ENCODE peak calls at places on chromosome 14, in five cellular contexts. One of them, this sample, is unnamed.

GRCh38 chr14:96146131-96146771 is 58.4 kb upstream of the BDKRB2 start:
- DNase-seq in NCI-H1105: no peak
- DNase-seq in kidney epithelial cell: no peak
- DNase-seq in HS-5: no peak
- DNase-seq in left lung: no peak
- DNase-seq in this sample: no peak

GRCh38 chr14:89473979-89474378 is 56.9 kb upstream of the FOXN3 start:
- DNase-seq in NCI-H1105: no peak
- DNase-seq in kidney epithelial cell: no peak
- DNase-seq in HS-5: no peak
- DNase-seq in left lung: no peak
- DNase-seq in this sample: no peak

GRCh38 chr14:94386085-94387031 is 2.0 kb downstream of the SERPINA1 start:
- DNase-seq in NCI-H1105: peak
- DNase-seq in kidney epithelial cell: no peak
- DNase-seq in HS-5: no peak
- DNase-seq in left lung: no peak
- DNase-seq in this sample: no peak

GRCh38 chr14:52937869-52938268 is 13.0 kb downstream of the FERMT2 start:
- DNase-seq in NCI-H1105: no peak
- DNase-seq in kidney epithelial cell: no peak
- DNase-seq in HS-5: no peak
- DNase-seq in left lung: no peak
- DNase-seq in this sample: no peak

GRCh38 chr14:38339704-38340103 is 83.8 kb upstream of the CLEC14A start:
- DNase-seq in NCI-H1105: no peak
- DNase-seq in kidney epithelial cell: no peak
- DNase-seq in HS-5: peak
- DNase-seq in left lung: no peak
- DNase-seq in this sample: peak

GRCh38 chr14:75602527-75602926 is 24.1 kb downstream of the FLVCR2 start:
- DNase-seq in NCI-H1105: no peak
- DNase-seq in kidney epithelial cell: no peak
- DNase-seq in HS-5: no peak
- DNase-seq in left lung: no peak
- DNase-seq in this sample: no peak

GRCh38 chr14:81170104-81170828 is 50.5 kb downstream of the GTF2A1 start:
- DNase-seq in NCI-H1105: peak
- DNase-seq in kidney epithelial cell: peak
- DNase-seq in HS-5: peak
- DNase-seq in left lung: peak
- DNase-seq in this sample: peak

GRCh38 chr14:91396959-91397815 is 20.4 kb downstream of the CCDC88C start:
- DNase-seq in NCI-H1105: peak
- DNase-seq in kidney epithelial cell: no peak
- DNase-seq in HS-5: no peak
- DNase-seq in left lung: peak
- DNase-seq in this sample: no peak

GRCh38 chr14:39548358-39548757 is 116.1 kb upstream of the FBXO33 start:
- DNase-seq in NCI-H1105: no peak
- DNase-seq in kidney epithelial cell: no peak
- DNase-seq in HS-5: no peak
- DNase-seq in left lung: no peak
- DNase-seq in this sample: no peak

GRCh38 chr14:32808574-32809098 is 130.0 kb upstream of the NPAS3 start:
- DNase-seq in NCI-H1105: peak
- DNase-seq in kidney epithelial cell: no peak
- DNase-seq in HS-5: no peak
- DNase-seq in left lung: no peak
- DNase-seq in this sample: no peak

GRCh38 chr14:68661226-68662225 is 131.3 kb downstream of the ZFP36L1 start:
- DNase-seq in NCI-H1105: no peak
- DNase-seq in kidney epithelial cell: no peak
- DNase-seq in HS-5: no peak
- DNase-seq in left lung: no peak
- DNase-seq in this sample: no peak

GRCh38 chr14:57712101-57712500 is 153.8 kb downstream of the SLC35F4 start:
- DNase-seq in NCI-H1105: no peak
- DNase-seq in kidney epithelial cell: no peak
- DNase-seq in HS-5: no peak
- DNase-seq in left lung: no peak
- DNase-seq in this sample: no peak

GRCh38 chr14:103317976-103318580 is 16.0 kb upstream of the EIF5 start:
- DNase-seq in NCI-H1105: no peak
- DNase-seq in kidney epithelial cell: no peak
- DNase-seq in HS-5: no peak
- DNase-seq in left lung: peak
- DNase-seq in this sample: no peak

GRCh38 chr14:29030121-29030520 is 263.5 kb downstream of the FOXG1 start:
- DNase-seq in NCI-H1105: no peak
- DNase-seq in kidney epithelial cell: no peak
- DNase-seq in HS-5: no peak
- DNase-seq in left lung: no peak
- DNase-seq in this sample: no peak

GRCh38 chr14:92456215-92457017 is 57.2 kb upstream of the RIN3 start:
- DNase-seq in NCI-H1105: no peak
- DNase-seq in kidney epithelial cell: no peak
- DNase-seq in HS-5: peak
- DNase-seq in left lung: peak
- DNase-seq in this sample: no peak

GRCh38 chr14:21385170-21385904 is 1.5 kb upstream of the SUPT16H start:
- DNase-seq in NCI-H1105: no peak
- DNase-seq in kidney epithelial cell: no peak
- DNase-seq in HS-5: no peak
- DNase-seq in left lung: no peak
- DNase-seq in this sample: no peak

GRCh38 chr14:28584951-28585350 is 181.6 kb upstream of the FOXG1 start:
- DNase-seq in NCI-H1105: no peak
- DNase-seq in kidney epithelial cell: no peak
- DNase-seq in HS-5: no peak
- DNase-seq in left lung: no peak
- DNase-seq in this sample: no peak

This sample was measured in HFF-Myc.